ENCODE peak calls at places on chromosome 4, in seven cellular contexts. E is CD8-positive, alpha-beta memory T cell; G is CD8-positive, alpha-beta T cell; H is heart left ventricle; P is cardiac muscle cell; R is neuronal stem cell; U is pancreas. Y is an unnamed sample.

GRCh38 chr4:102299708-102300107 is 45.6 kb downstream of the SLC39A8 start:
- DNase-seq in E (no peak), G (peak; percentile 22), H (peak; percentile 17), P (peak; percentile 76), R (peak; percentile 38), U (no peak), Y (peak; percentile 49)

GRCh38 chr4:43223820-43224219 is 331.3 kb downstream of the GRXCR1 start:
- DNase-seq in E (no peak), G (no peak), H (no peak), P (no peak), R (no peak), U (no peak), Y (no peak)

GRCh38 chr4:182922551-182923284 is 5.5 kb upstream of the DCTD start:
- DNase-seq in E (no peak), G (no peak), H (no peak), P (no peak), R (no peak), U (peak; percentile 41), Y (no peak)

GRCh38 chr4:102780476-102781144 is 19.8 kb upstream of the MANBA start:
- DNase-seq in E (no peak), G (no peak), H (no peak), P (peak; percentile 5), R (no peak), U (no peak), Y (no peak)

GRCh38 chr4:99763635-99764101 is 53.0 kb upstream of the DAPP1 start:
- DNase-seq in E (no peak), G (no peak), H (no peak), P (no peak), R (no peak), U (peak; percentile 17), Y (peak; percentile 59)

GRCh38 chr4:99103166-99103565 is 14.6 kb upstream of the ADH5 start:
- DNase-seq in E (no peak), G (no peak), H (no peak), P (no peak), R (no peak), U (no peak), Y (no peak)

GRCh38 chr4:80045831-80046230 is 27.2 kb downstream of the ANTXR2 start:
- DNase-seq in E (no peak), G (no peak), H (no peak), P (no peak), R (no peak), U (no peak), Y (no peak)

GRCh38 chr4:186839122-186840037 is 115.7 kb upstream of the FAT1 start:
- DNase-seq in E (no peak), G (no peak), H (peak; percentile 13), P (no peak), R (no peak), U (peak; percentile 20), Y (no peak)

GRCh38 chr4:33369366-33369899 is 2649.3 kb downstream of the PCDH7 start:
- DNase-seq in E (no peak), G (no peak), H (no peak), P (no peak), R (no peak), U (no peak), Y (no peak)

GRCh38 chr4:25449270-25449669 is 72.2 kb downstream of the ANAPC4 start:
- DNase-seq in E (no peak), G (no peak), H (no peak), P (no peak), R (no peak), U (no peak), Y (no peak)

GRCh38 chr4:7003176-7003878 is 39.8 kb upstream of the TADA2B start:
- DNase-seq in E (no peak), G (no peak), H (no peak), P (no peak), R (no peak), U (no peak), Y (no peak)

GRCh38 chr4:180688480-180688879 is 1554.7 kb upstream of the TENM3 start:
- DNase-seq in E (no peak), G (no peak), H (no peak), P (no peak), R (no peak), U (no peak), Y (no peak)

GRCh38 chr4:2255501-2256155 is 6.3 kb downstream of the MXD4 start:
- DNase-seq in E (no peak), G (peak; percentile 21), H (peak; percentile 45), P (no peak), R (no peak), U (peak; percentile 19), Y (peak; percentile 29)

GRCh38 chr4:172709376-172709775 is 459.2 kb upstream of the GALNT7 start:
- DNase-seq in E (no peak), G (no peak), H (no peak), P (peak; percentile 22), R (peak; percentile 15), U (no peak), Y (no peak)

GRCh38 chr4:167885071-167885470 is 207.3 kb upstream of the ANXA10 start:
- DNase-seq in E (no peak), G (no peak), H (no peak), P (no peak), R (no peak), U (no peak), Y (no peak)

GRCh38 chr4:69322055-69322454 is 41.8 kb downstream of the UGT2B28 start:
- DNase-seq in E (no peak), G (no peak), H (no peak), P (no peak), R (no peak), U (no peak), Y (no peak)

GRCh38 chr4:139014391-139015268 is 951 bp upstream of the NOCT start:
- DNase-seq in E (no peak), G (no peak), H (peak; percentile 30), P (no peak), R (no peak), U (peak; percentile 25), Y (peak; percentile 29)

GRCh38 chr4:155653052-155653451 is 13.6 kb upstream of the GUCY1A1 start:
- DNase-seq in E (no peak), G (no peak), H (no peak), P (no peak), R (no peak), U (no peak), Y (no peak)

GRCh38 chr4:157204634-157205244 is 15.8 kb upstream of the GRIA2 start:
- DNase-seq in E (no peak), G (no peak), H (no peak), P (peak; percentile 30), R (no peak), U (no peak), Y (no peak)

GRCh38 chr4:38387348-38387747 is 276.7 kb upstream of the KLF3 start:
- DNase-seq in E (no peak), G (no peak), H (peak; percentile 26), P (peak; percentile 29), R (no peak), U (peak; percentile 80), Y (peak; percentile 89)

GRCh38 chr4:158822348-158822747 is 53.5 kb downstream of the FNIP2 start:
- DNase-seq in E (no peak), G (no peak), H (no peak), P (no peak), R (no peak), U (no peak), Y (no peak)

GRCh38 chr4:158821228-158822009 is 52.6 kb downstream of the FNIP2 start:
- DNase-seq in E (no peak), G (no peak), H (no peak), P (no peak), R (no peak), U (no peak), Y (no peak)

GRCh38 chr4:158825443-158826036 is 56.7 kb downstream of the FNIP2 start:
- DNase-seq in E (no peak), G (no peak), H (no peak), P (no peak), R (no peak), U (no peak), Y (no peak)

GRCh38 chr4:158824425-158825274 is 55.8 kb downstream of the FNIP2 start:
- DNase-seq in E (no peak), G (no peak), H (no peak), P (peak; percentile 37), R (no peak), U (no peak), Y (no peak)

GRCh38 chr4:158823461-158823873 is 54.6 kb downstream of the FNIP2 start:
- DNase-seq in E (no peak), G (no peak), H (no peak), P (no peak), R (no peak), U (no peak), Y (no peak)
- H3K4me1 ChIP-seq in E (peaks cover 18% of the 10 kb centered on the region), G (peaks cover 16% of the 10 kb centered on the region), H (peaks cover 93% of the 10 kb centered on the region), P (peaks cover 81% of the 10 kb centered on the region), R (peaks cover 2% of the 10 kb centered on the region), U (peaks cover 92% of the 10 kb centered on the region), Y (peaks cover 62% of the 10 kb centered on the region)

GRCh38 chr4:40856836-40857362 is 107.1 kb downstream of the NSUN7 start:
- DNase-seq in E (no peak), G (peak; percentile 26), H (peak; percentile 66), P (peak; percentile 87), R (peak; percentile 64), U (peak; percentile 49), Y (peak; percentile 68)
- H3K27ac ChIP-seq in E (no peak overlapping the region), G (no peak overlapping the region), H (no peak overlapping the region), P (no peak overlapping the region), R (peak overlapping the region; percentile 25), U (no peak overlapping the region), Y (no peak overlapping the region)

GRCh38 chr4:124070688-124071484 is 641.6 kb downstream of the ANKRD50 start:
- DNase-seq in E (no peak), G (no peak), H (no peak), P (no peak), R (no peak), U (no peak), Y (no peak)
- H3K27me3 ChIP-seq in E (no peaks in the 10 kb centered on the region), G (no peaks in the 10 kb centered on the region), H (no peaks in the 10 kb centered on the region), P (no peaks in the 10 kb centered on the region), R (no peaks in the 10 kb centered on the region), U (no peaks in the 10 kb centered on the region), Y (no peaks in the 10 kb centered on the region)

GRCh38 chr4:108367751-108368150 is 199.0 kb upstream of the LEF1 start:
- DNase-seq in E (no peak), G (no peak), H (no peak), P (no peak), R (no peak), U (no peak), Y (no peak)
- H3K4me1 ChIP-seq in E (peaks cover 23% of the 10 kb centered on the region), G (peaks cover 31% of the 10 kb centered on the region), H (no peaks in the 10 kb centered on the region), P (peaks cover 8% of the 10 kb centered on the region), R (peaks cover 19% of the 10 kb centered on the region), U (no peaks in the 10 kb centered on the region), Y (no peaks in the 10 kb centered on the region)

DNA sequence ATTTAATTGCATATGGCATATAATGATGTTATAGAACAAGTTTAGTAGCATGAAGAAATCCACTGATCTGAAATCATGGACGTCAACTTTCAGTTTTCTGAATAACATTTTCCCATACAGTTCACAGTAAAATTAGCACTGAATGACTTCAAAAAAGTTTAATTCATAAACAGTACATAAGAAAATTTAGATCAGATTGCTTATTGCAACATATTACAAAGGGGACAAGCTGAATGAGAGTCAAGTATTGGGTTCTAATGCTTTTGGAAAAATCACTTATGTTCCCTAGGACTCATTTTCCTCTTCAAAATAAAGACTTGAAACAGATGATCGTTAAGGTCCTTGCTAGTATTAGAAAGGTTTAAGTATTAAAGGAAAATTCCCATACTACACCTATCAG is 898.3 kb upstream of the INTU start:
- DNase-seq in E (no peak), G (no peak), H (no peak), P (no peak), R (no peak), U (no peak), Y (no peak)
- H3K27ac ChIP-seq in E (no peak overlapping the region), G (no peak overlapping the region), H (no peak overlapping the region), P (no peak overlapping the region), R (no peak overlapping the region), U (no peak overlapping the region), Y (no peak overlapping the region)

Y was measured in lung.